ENCODE peak calls at places on chromosome X, in four cellular contexts. One of them, this sample, is unnamed.

GRCh38 chrX:31440546-31440945 is 368.7 kb upstream of the FTHL17 start:
- DNase-seq in GM12878: no peak
- DNase-seq in K562: no peak
- DNase-seq in H1: no peak
- DNase-seq in this sample: no peak

GRCh38 chrX:16466640-16467432 is 183.1 kb upstream of the S100G start:
- DNase-seq in GM12878: no peak
- DNase-seq in K562: no peak
- DNase-seq in H1: no peak
- DNase-seq in this sample: no peak

GRCh38 chrX:100662791-100663190 is 18.8 kb downstream of the SRPX2 start:
- DNase-seq in GM12878: no peak
- DNase-seq in K562: no peak
- DNase-seq in H1: no peak
- DNase-seq in this sample: no peak

GRCh38 chrX:106752101-106752678 is 25.7 kb downstream of the RNF128 start:
- DNase-seq in GM12878: no peak
- DNase-seq in K562: no peak
- DNase-seq in H1: no peak
- DNase-seq in this sample: peak

GRCh38 chrX:101759000-101759399 is 99.3 kb upstream of the ARMCX2 start:
- DNase-seq in GM12878: no peak
- DNase-seq in K562: peak
- DNase-seq in H1: peak
- DNase-seq in this sample: peak

GRCh38 chrX:129632443-129632842 is 22.3 kb downstream of the APLN start:
- DNase-seq in GM12878: no peak
- DNase-seq in K562: peak
- DNase-seq in H1: no peak
- DNase-seq in this sample: no peak

GRCh38 chrX:136176399-136176825 is 29.1 kb downstream of the FHL1 start:
- DNase-seq in GM12878: no peak
- DNase-seq in K562: no peak
- DNase-seq in H1: no peak
- DNase-seq in this sample: no peak

GRCh38 chrX:78514852-78515251 is 144.3 kb downstream of the RTL3 start:
- DNase-seq in GM12878: no peak
- DNase-seq in K562: no peak
- DNase-seq in H1: peak
- DNase-seq in this sample: peak

GRCh38 chrX:106306391-106306947 is 138.4 kb downstream of the PWWP3B start:
- DNase-seq in GM12878: no peak
- DNase-seq in K562: no peak
- DNase-seq in H1: no peak
- DNase-seq in this sample: no peak

GRCh38 chrX:123833387-123833786 is 26.5 kb upstream of the XIAP start:
- DNase-seq in GM12878: peak
- DNase-seq in K562: peak
- DNase-seq in H1: peak
- DNase-seq in this sample: peak

GRCh38 chrX:27336466-27337091 is 126.6 kb downstream of the PPP4R3C start:
- DNase-seq in GM12878: no peak
- DNase-seq in K562: peak
- DNase-seq in H1: peak
- DNase-seq in this sample: peak

GRCh38 chrX:19904778-19905367 is 17.5 kb upstream of the SH3KBP1 start:
- DNase-seq in GM12878: no peak
- DNase-seq in K562: peak
- DNase-seq in H1: no peak
- DNase-seq in this sample: no peak

GRCh38 chrX:119667111-119667928 is 25.6 kb downstream of the SEPTIN6 start:
- DNase-seq in GM12878: no peak
- DNase-seq in K562: no peak
- DNase-seq in H1: no peak
- DNase-seq in this sample: peak

GRCh38 chrX:42567268-42567667 is 210.7 kb downstream of the PPP1R2C start:
- DNase-seq in GM12878: no peak
- DNase-seq in K562: no peak
- DNase-seq in H1: no peak
- DNase-seq in this sample: no peak

DNA sequence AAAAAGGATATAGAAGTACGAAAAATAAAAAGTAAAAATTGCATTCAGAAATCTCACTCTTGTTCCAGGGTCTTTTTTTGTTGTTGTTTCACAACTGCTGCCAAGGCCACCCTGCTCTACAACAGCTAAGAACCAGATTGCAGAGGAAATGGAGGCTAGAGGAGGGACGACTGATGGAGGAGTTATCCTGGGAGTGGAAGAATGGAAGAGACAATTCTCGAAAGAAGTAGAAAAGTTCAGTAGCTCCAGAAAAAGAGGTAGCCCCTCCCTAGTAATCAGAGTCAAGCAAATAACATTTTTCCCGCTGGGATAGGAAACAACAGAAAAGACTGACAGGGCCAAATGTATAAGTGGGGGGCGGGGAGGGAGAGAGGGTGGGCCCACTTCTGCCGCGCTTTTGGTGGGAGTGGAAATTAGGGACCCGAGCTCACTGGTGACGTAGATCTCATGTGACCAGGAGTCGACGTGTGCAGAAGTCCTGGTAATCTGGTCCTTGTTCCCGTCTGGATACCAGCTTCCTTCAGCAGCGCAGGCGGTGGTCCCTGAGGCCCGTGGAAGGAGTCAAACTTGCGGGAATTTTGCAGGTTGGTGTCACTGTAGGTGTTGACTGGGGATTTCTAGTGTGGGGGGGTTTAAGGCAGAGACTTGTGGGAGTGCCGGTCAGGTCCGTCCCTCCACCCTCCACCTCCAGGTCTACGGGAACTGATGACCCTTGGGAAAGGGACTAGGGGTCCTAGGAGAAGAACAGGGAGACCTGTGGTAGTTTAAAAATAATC is at the start of gene TCEAL9:
- DNase-seq in GM12878: no peak
- DNase-seq in K562: peak
- DNase-seq in H1: no peak
- DNase-seq in this sample: peak
- TF ChIP-seq ATF2 in GM12878: no peak
- TF ChIP-seq ATF2 in K562: no peak
- TF ChIP-seq ATF2 in H1: no peak
- TF ChIP-seq ATF2 in this sample: no peak

GRCh38 chrX:1925053-1925481 is 310.2 kb downstream of the ASMT start:
- DNase-seq in GM12878: no peak
- DNase-seq in K562: no peak
- DNase-seq in H1: peak
- DNase-seq in this sample: peak
- TF ChIP-seq ATF2 in GM12878: no peak
- TF ChIP-seq ATF2 in K562: no peak
- TF ChIP-seq ATF2 in H1: peak
- TF ChIP-seq ATF2 in this sample: no peak

GRCh38 chrX:133722756-133723155 is 262.6 kb downstream of the GPC3 start:
- DNase-seq in GM12878: no peak
- DNase-seq in K562: no peak
- DNase-seq in H1: no peak
- DNase-seq in this sample: no peak
- TF ChIP-seq ATF2 in GM12878: no peak
- TF ChIP-seq ATF2 in K562: no peak
- TF ChIP-seq ATF2 in H1: no peak
- TF ChIP-seq ATF2 in this sample: no peak

GRCh38 chrX:470686-471085 is 84.0 kb upstream of the PPP2R3B start:
- DNase-seq in GM12878: no peak
- DNase-seq in K562: no peak
- DNase-seq in H1: no peak
- DNase-seq in this sample: no peak
- TF ChIP-seq ATF2 in GM12878: no peak
- TF ChIP-seq ATF2 in K562: no peak
- TF ChIP-seq ATF2 in H1: no peak
- TF ChIP-seq ATF2 in this sample: no peak

This sample was measured in WTC11.